ENCODE peak calls at places on chromosomes 2 and 18, in four cellular contexts. F is K562, V is GM12878, S is HepG2. W is an unnamed sample.

GRCh38 chr2:24566209-24566608 is 75.2 kb downstream of the NCOA1 start:
- DNase-seq in F (no peak), V (no peak), S (no peak), W (no peak)

GRCh38 chr2:189233527-189233926 is 54.0 kb upstream of the COL5A2 start:
- DNase-seq in F (no peak), V (no peak), S (no peak), W (no peak)

GRCh38 chr18:58723810-58724602 is 52.7 kb downstream of the MALT1 start:
- DNase-seq in F (no peak), V (no peak), S (no peak), W (no peak)

GRCh38 chr2:48145845-48146452 is 239.7 kb upstream of the FBXO11 start:
- DNase-seq in F (peak; percentile 74), V (no peak), S (peak; percentile 58), W (no peak)

GRCh38 chr18:7221424-7222155 is 9.3 kb upstream of the LRRC30 start:
- DNase-seq in F (peak; percentile 39), V (peak; percentile 4), S (peak; percentile 59), W (peak; percentile 67)

GRCh38 chr2:42421601-42422252 is 60.7 kb upstream of the COX7A2L start:
- DNase-seq in F (no peak), V (no peak), S (no peak), W (no peak)

GRCh38 chr2:75006041-75006440 is 47.6 kb downstream of the POLE4 start:
- DNase-seq in F (no peak), V (no peak), S (no peak), W (no peak)

GRCh38 chr2:135585586-135585985 is 54.3 kb downstream of the R3HDM1 start:
- DNase-seq in F (no peak), V (no peak), S (no peak), W (no peak)

GRCh38 chr18:29651121-29651675 is 1391.3 kb downstream of the DSC3 start:
- DNase-seq in F (no peak), V (no peak), S (no peak), W (no peak)

GRCh38 chr2:16114836-16115235 is 174.5 kb downstream of the MYCN start:
- DNase-seq in F (no peak), V (no peak), S (peak; percentile 27), W (no peak)

GRCh38 chr2:233936089-233936488 is 18.9 kb downstream of the TRPM8 start:
- DNase-seq in F (no peak), V (no peak), S (no peak), W (no peak)

GRCh38 chr2:134282638-134283400 is 28.9 kb downstream of the MGAT5 start:
- DNase-seq in F (no peak), V (peak; percentile 96), S (no peak), W (no peak)

GRCh38 chr2:44560961-44561360 is 199.2 kb downstream of the CAMKMT start:
- DNase-seq in F (no peak), V (no peak), S (no peak), W (no peak)

GRCh38 chr2:239318790-239319189 is 82.0 kb downstream of the HDAC4 start:
- DNase-seq in F (peak; percentile 76), V (no peak), S (no peak), W (no peak)

GRCh38 chr2:76640905-76641304 is 881.3 kb downstream of the LRRTM4 start:
- DNase-seq in F (no peak), V (no peak), S (no peak), W (no peak)

GRCh38 chr2:209049608-209050007 is 374.2 kb upstream of the MAP2 start:
- DNase-seq in F (no peak), V (no peak), S (no peak), W (no peak)

GRCh38 chr2:20451761-20452499 is 5.1 kb downstream of the RHOB start:
- DNase-seq in F (no peak), V (no peak), S (no peak), W (no peak)

GRCh38 chr2:28439127-28439526 is 46.5 kb downstream of the FOSL2 start:
- DNase-seq in F (no peak), V (no peak), S (no peak), W (no peak)
- TF ChIP-seq CREM in F (no peak), V (no peak), S (no peak), W (no peak)

GRCh38 chr2:214671330-214671850 is 138.1 kb downstream of the BARD1 start:
- DNase-seq in F (no peak), V (no peak), S (peak; percentile 31), W (no peak)
- TF ChIP-seq MAX in F (no peak), V (no peak), S (no peak), W (no peak)

GRCh38 chr2:64854773-64855237 is 134.4 kb upstream of the SLC1A4 start:
- DNase-seq in F (peak; percentile 75), V (no peak), S (no peak), W (no peak)
- TF ChIP-seq CREM in F (peak; percentile 23), V (no peak), S (no peak), W (no peak)

GRCh38 chr18:33838084-33838483 is 260.1 kb downstream of the ASXL3 start:
- DNase-seq in F (no peak), V (no peak), S (no peak), W (no peak)

GRCh38 chr18:33831424-33831823 is 253.4 kb downstream of the ASXL3 start:
- DNase-seq in F (no peak), V (no peak), S (no peak), W (no peak)

GRCh38 chr18:33833847-33834246 is 255.8 kb downstream of the ASXL3 start:
- DNase-seq in F (no peak), V (no peak), S (no peak), W (no peak)

GRCh38 chr18:33837191-33837590 is 259.2 kb downstream of the ASXL3 start:
- DNase-seq in F (no peak), V (no peak), S (no peak), W (no peak)

GRCh38 chr18:33835419-33835818 is 257.4 kb downstream of the ASXL3 start:
- DNase-seq in F (no peak), V (no peak), S (no peak), W (no peak)
- TF ChIP-seq MAX in F (no peak), V (no peak), S (no peak), W (no peak)

GRCh38 chr2:26584656-26585055 is 56.5 kb downstream of the CIB4 start:
- DNase-seq in F (no peak), V (no peak), S (no peak), W (peak; percentile 2)
- TF ChIP-seq CREM in F (no peak), V (no peak), S (no peak), W (no peak)

GRCh38 chr2:238025741-238026360 is 35.0 kb upstream of the SCLY start:
- DNase-seq in F (no peak), V (no peak), S (no peak), W (no peak)

GRCh38 chr2:238022594-238023157 is 38.1 kb upstream of the SCLY start:
- DNase-seq in F (no peak), V (no peak), S (no peak), W (no peak)

GRCh38 chr2:238024986-238025385 is 35.8 kb upstream of the SCLY start:
- DNase-seq in F (no peak), V (no peak), S (no peak), W (no peak)

GRCh38 chr2:238021327-238021726 is 39.5 kb upstream of the SCLY start:
- DNase-seq in F (no peak), V (no peak), S (no peak), W (no peak)

GRCh38 chr2:238023608-238024007 is 37.2 kb upstream of the SCLY start:
- DNase-seq in F (no peak), V (no peak), S (no peak), W (no peak)
- TF ChIP-seq MAX in F (no peak), V (no peak), S (no peak), W (no peak)

GRCh38 chr2:100935372-100935752 is 66.7 kb upstream of the RPL31 start:
- DNase-seq in F (no peak), V (no peak), S (no peak), W (no peak)
- TF ChIP-seq CREM in F (no peak), V (no peak), S (no peak), W (no peak)

DNA sequence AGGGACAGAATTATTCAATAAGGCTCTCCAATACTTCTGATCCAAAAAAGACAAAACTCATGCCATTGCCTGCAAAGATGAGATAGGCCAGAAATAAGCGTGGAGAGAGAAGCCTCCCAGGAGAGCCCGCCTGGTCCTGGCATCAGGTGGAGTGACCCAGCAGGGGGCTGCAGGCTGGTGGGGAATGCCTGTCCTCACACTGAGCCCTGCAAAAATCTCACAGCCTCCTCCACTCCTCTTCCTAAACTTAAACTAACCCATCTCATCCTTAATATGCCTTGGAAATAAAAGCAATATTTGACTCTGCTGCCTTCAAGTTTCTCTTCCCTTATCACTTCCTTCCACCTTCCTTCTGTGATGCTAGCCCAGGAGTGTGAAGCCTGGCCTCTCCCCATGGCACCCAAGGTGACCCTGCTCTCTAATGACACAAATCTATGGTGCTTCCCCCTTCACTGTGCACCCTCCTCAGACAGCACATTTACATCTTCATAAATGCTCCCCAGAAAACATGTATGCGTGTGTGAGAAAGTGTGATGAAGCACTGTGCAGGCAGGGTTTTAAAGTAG is 218.4 kb downstream of the ANAPC1 start:
- DNase-seq in F (no peak), V (no peak), S (no peak), W (no peak)
- TF ChIP-seq MAX in F (no peak), V (no peak), S (no peak), W (no peak)

GRCh38 chr18:22493940-22494339 is 76.2 kb upstream of the CTAGE1 start:
- DNase-seq in F (no peak), V (no peak), S (no peak), W (no peak)

GRCh38 chr18:22494771-22495170 is 77.1 kb upstream of the CTAGE1 start:
- DNase-seq in F (no peak), V (no peak), S (no peak), W (no peak)

GRCh38 chr18:22489694-22490093 is 72.0 kb upstream of the CTAGE1 start:
- DNase-seq in F (no peak), V (no peak), S (peak; percentile 63), W (no peak)

GRCh38 chr18:22490429-22490846 is 72.7 kb upstream of the CTAGE1 start:
- DNase-seq in F (no peak), V (no peak), S (peak; percentile 79), W (no peak)

GRCh38 chr18:22493255-22493654 is 75.5 kb upstream of the CTAGE1 start:
- DNase-seq in F (no peak), V (no peak), S (no peak), W (no peak)
- TF ChIP-seq CREM in F (no peak), V (no peak), S (no peak), W (no peak)